ENCODE peak calls at places on chromosomes 12 and 14, in seven cellular contexts. K is K562; S is CD8-positive, alpha-beta T cell; G is ovary; U is MM.1S; I is left lung; J is GM23338. P is an unnamed sample.

GRCh38 chr14:24312736-24313507 is 1.6 kb downstream of the LTB4R start:
- DNase-seq in K (no peak), S (no peak), G (no peak), U (peak), I (peak), J (no peak), P (no peak)

GRCh38 chr12:49556391-49557186 is 11.4 kb downstream of the MCRS1 start:
- DNase-seq in K (no peak), S (no peak), G (no peak), U (no peak), I (no peak), J (no peak), P (no peak)

GRCh38 chr12:4664111-4664510 is 15.2 kb downstream of the NDUFA9 start:
- DNase-seq in K (no peak), S (no peak), G (no peak), U (no peak), I (no peak), J (no peak), P (no peak)

GRCh38 chr12:45725631-45726593 is 3.6 kb upstream of the ARID2 start:
- DNase-seq in K (peak), S (no peak), G (no peak), U (peak), I (no peak), J (peak), P (no peak)

GRCh38 chr12:130987151-130987931 is 33.6 kb downstream of the ADGRD1 start:
- DNase-seq in K (no peak), S (no peak), G (no peak), U (no peak), I (no peak), J (no peak), P (no peak)

GRCh38 chr14:93655078-93655750 is 133.1 kb downstream of the PRIMA1 start:
- DNase-seq in K (peak), S (no peak), G (no peak), U (peak), I (no peak), J (peak), P (no peak)

GRCh38 chr12:101051901-101052550 is 158.0 kb downstream of the SLC5A8 start:
- DNase-seq in K (no peak), S (no peak), G (peak), U (no peak), I (no peak), J (no peak), P (no peak)

GRCh38 chr12:100267603-100268281 is 765 bp downstream of the SCYL2 start:
- DNase-seq in K (no peak), S (no peak), G (no peak), U (peak), I (no peak), J (peak), P (no peak)

GRCh38 chr14:43475762-43476161 is 1031.3 kb downstream of the FSCB start:
- DNase-seq in K (no peak), S (no peak), G (no peak), U (no peak), I (no peak), J (no peak), P (no peak)

GRCh38 chr12:79360936-79361335 is 329.8 kb downstream of the PAWR start:
- DNase-seq in K (no peak), S (no peak), G (no peak), U (no peak), I (no peak), J (no peak), P (no peak)

GRCh38 chr12:107529991-107530390 is 155.6 kb upstream of the PWP1 start:
- DNase-seq in K (no peak), S (no peak), G (no peak), U (no peak), I (no peak), J (no peak), P (no peak)
- TF ChIP-seq CTCF in K (no peak), S (no peak), G (no peak), U (no peak), I (no peak), J (no peak), P (no peak)

GRCh38 chr14:51104467-51104866 is 9.6 kb upstream of the TRIM9 start:
- DNase-seq in K (no peak), S (no peak), G (no peak), U (no peak), I (no peak), J (no peak), P (no peak)
- H3K27ac ChIP-seq in K (no peak), S (no peak), G (no peak), U (no peak), I (no peak), J (no peak), P (no peak)

DNA sequence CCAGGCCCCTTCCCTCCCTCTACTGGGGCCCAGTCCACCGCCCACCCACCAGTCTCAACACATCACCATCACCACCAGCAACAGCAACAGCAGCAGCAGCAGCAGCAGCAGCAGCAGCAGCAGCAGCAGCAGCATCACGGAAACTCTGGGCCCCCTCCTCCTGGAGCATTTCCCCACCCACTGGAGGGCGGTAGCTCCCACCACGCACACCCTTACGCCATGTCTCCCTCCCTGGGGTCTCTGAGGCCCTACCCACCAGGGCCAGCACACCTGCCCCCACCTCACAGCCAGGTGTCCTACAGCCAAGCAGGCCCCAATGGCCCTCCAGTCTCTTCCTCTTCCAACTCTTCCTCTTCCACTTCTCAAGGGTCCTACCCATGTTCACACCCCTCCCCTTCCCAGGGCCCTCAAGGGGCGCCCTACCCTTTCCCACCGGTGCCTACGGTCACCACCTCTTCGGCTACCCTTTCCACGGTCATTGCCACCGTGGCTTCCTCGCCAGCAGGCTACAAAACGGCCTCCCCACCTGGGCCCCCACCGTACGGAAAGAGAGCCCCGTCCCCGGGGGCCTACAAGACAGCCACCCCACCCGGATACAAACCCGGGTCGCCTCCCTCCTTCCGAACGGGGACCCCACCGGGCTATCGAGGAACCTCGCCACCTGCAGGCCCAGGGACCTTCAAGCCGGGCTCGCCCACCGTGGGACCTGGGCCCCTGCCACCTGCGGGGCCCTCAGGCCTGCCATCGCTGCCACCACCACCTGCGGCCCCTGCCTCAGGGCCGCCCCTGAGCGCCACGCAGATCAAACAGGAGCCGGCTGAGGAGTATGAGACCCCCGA is 6.8 kb upstream of the RNU7-1 start:
- DNase-seq in K (no peak), S (no peak), G (peak), U (no peak), I (no peak), J (peak), P (peak)
- TF ChIP-seq CTCF in K (no peak), S (no peak), G (peak), U (no peak), I (no peak), J (peak), P (no peak)

DNA sequence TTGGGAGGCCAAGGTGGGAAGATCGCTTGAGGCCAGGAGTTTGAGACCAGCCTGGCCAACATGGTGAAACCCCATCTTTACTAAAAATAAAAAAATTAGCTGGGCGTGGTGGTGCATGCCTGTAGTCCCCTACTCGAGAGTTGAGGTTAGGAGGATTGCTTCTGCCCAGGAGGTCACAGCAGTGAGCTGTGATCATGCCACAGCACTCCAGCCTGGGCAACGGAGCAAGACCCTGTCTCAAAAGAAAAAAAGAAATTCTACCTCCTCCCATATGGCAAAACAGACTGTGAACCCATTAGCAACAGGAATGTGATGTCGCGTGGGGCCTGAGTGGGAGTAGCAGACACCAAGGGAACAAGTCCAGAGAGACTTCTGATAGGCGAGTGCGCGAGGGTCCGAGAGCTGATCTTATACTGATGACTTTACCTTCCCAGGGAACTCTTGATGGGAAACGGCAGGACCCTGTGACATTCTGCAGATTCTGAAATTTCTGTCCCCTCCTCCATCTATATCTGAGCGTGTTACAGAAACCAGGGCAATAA is 99.8 kb upstream of the MED13L start:
- DNase-seq in K (no peak), S (no peak), G (no peak), U (no peak), I (no peak), J (no peak), P (no peak)
- H3K27ac ChIP-seq in K (no peak), S (no peak), G (no peak), U (no peak), I (no peak), J (no peak), P (no peak)

DNA sequence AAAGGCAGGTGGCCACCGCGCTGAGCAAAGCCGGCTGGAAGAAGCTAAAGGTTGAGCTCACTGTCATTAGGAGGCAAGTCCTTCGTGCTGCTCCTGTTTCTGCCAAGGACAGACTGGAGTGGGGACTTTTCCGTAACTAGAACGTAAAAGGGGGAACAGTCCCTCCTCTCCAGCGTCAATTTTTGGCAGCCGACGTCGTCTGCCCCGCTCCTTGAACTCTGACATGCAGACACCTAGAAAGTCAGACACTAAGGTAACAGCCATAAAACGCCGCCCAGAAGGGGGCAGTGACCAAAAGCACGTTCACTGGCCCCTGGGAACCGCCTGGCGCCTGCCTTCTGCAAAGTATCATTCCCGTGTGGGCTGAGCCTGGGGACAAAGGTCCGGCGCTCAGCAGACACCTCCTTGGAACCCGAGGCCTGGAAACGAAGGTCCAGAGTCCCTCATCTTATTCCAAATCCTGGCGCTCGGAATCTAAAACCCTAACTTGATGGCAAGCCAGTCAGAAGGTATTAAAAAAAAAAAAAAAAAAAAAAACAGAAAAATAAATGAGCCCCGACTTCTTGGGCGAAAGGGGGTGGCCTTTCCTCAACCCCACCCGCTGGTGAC is 1.1 kb upstream of the LRP1 start:
- DNase-seq in K (peak), S (no peak), G (peak), U (peak), I (peak), J (peak), P (peak)
- TF ChIP-seq CTCF in K (peak), S (no peak), G (peak), U (peak), I (no peak), J (peak), P (peak)

DNA sequence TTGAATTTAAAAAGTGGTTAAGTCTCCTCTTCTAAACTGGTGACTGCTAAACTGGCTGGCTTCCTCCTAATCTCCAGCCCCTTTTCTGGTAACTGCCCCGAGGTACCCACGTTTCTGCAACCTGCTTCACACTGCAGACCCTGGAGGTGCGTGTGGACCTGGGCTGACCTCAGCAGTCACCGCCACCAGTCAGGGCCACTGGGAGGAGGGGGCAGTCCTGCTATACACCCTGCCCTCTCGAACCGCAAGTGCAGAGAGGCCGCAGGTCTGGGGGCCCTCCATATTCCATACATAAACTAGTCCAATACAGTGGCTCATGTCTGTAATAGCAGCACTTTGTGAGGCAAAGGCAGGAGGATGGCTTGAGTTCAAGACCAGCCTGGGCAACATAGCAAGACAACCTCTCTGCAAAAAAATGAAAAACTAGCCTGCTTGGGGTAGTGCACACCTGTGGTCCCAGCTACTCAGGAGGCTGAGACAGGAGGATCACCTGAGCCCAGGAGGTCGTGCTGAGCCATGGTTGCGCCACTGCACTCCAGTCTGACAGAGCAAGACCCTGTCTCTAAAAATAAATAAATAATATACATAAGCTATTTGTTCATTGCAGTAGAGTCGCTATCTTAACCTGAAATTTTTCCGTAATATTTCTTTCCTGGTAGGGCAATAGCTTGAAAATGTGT is 25.6 kb downstream of the VPS37B start:
- DNase-seq in K (no peak), S (no peak), G (no peak), U (no peak), I (peak), J (no peak), P (no peak)
- H3K27ac ChIP-seq in K (no peak), S (no peak), G (no peak), U (peak), I (peak), J (no peak), P (no peak)

GRCh38 chr12:116456307-116456641 is 102.9 kb upstream of the MAP1LC3B2 start:
- DNase-seq in K (no peak), S (no peak), G (no peak), U (no peak), I (no peak), J (no peak), P (no peak)
- TF ChIP-seq CTCF in K (no peak), S (no peak), G (no peak), U (no peak), I (no peak), J (no peak), P (no peak)

P was measured in CD4-positive, alpha-beta T cell.